ENCODE peak calls at places on chromosomes 1 and 21, in nine cellular contexts. T is ELF-1; F is sigmoid colon; S is iPS DF 19.7; G is right lobe of liver; A is SK-MEL-5; D is nephron progenitor cell; O is choroid plexus epithelial cell; I is CD4-positive, alpha-beta T cell. M is an unnamed sample.

GRCh38 chr1:54710841-54711240 is 4.8 kb upstream of the TTC4 start:
- DNase-seq in T (no peak), F (no peak), S (no peak), G (no peak), A (no peak), D (no peak), O (no peak), I (no peak), M (no peak)

GRCh38 chr1:62462370-62462769 is 25.5 kb downstream of the USP1 start:
- DNase-seq in T (no peak), F (no peak), S (no peak), G (no peak), A (no peak), D (no peak), O (no peak), I (no peak), M (no peak)

GRCh38 chr1:19309123-19309813 is 2.7 kb downstream of the AKR7A2 start:
- DNase-seq in T (no peak), F (no peak), S (no peak), G (no peak), A (no peak), D (no peak), O (peak; percentile 80), I (no peak), M (peak; percentile 94)

GRCh38 chr1:184022651-184023050 is 14.9 kb downstream of the COLGALT2 start:
- DNase-seq in T (no peak), F (no peak), S (no peak), G (no peak), A (peak; percentile 37), D (no peak), O (no peak), I (no peak), M (no peak)

GRCh38 chr21:17780539-17780938 is 38.6 kb downstream of the C21orf91 start:
- DNase-seq in T (no peak), F (no peak), S (no peak), G (no peak), A (no peak), D (no peak), O (no peak), I (peak; percentile 14), M (no peak)

GRCh38 chr1:55421317-55421716 is 206.2 kb upstream of the USP24 start:
- DNase-seq in T (no peak), F (no peak), S (no peak), G (no peak), A (no peak), D (no peak), O (no peak), I (no peak), M (no peak)

GRCh38 chr1:39269349-39269748 is 64.9 kb downstream of the MACF1 start:
- DNase-seq in T (no peak), F (no peak), S (no peak), G (no peak), A (no peak), D (no peak), O (no peak), I (no peak), M (no peak)

GRCh38 chr1:46587072-46587471 is 17.0 kb downstream of the MKNK1 start:
- DNase-seq in T (no peak), F (peak; percentile 82), S (no peak), G (peak; percentile 54), A (no peak), D (no peak), O (no peak), I (no peak), M (no peak)

GRCh38 chr1:245105042-245105441 is 49.7 kb upstream of the KIF26B start:
- DNase-seq in T (no peak), F (no peak), S (no peak), G (no peak), A (no peak), D (no peak), O (no peak), I (no peak), M (no peak)

GRCh38 chr1:17874231-17874630 is 119.1 kb downstream of the ACTL8 start:
- DNase-seq in T (no peak), F (no peak), S (no peak), G (no peak), A (no peak), D (no peak), O (peak; percentile 82), I (no peak), M (peak; percentile 93)

GRCh38 chr1:33985656-33986055 is 121.8 kb downstream of the HMGB4 start:
- DNase-seq in T (no peak), F (no peak), S (no peak), G (no peak), A (no peak), D (no peak), O (no peak), I (no peak), M (no peak)

GRCh38 chr1:63827411-63828321 is 53.8 kb downstream of the ROR1 start:
- DNase-seq in T (no peak), F (no peak), S (no peak), G (no peak), A (no peak), D (no peak), O (peak; percentile 27), I (no peak), M (no peak)

GRCh38 chr1:197224160-197224559 is 43.9 kb upstream of the CRB1 start:
- DNase-seq in T (no peak), F (no peak), S (no peak), G (no peak), A (peak; percentile 47), D (no peak), O (peak; percentile 32), I (no peak), M (no peak)

GRCh38 chr1:29856663-29857224 is 620.4 kb downstream of the PTPRU start:
- DNase-seq in T (peak; percentile 30), F (no peak), S (no peak), G (no peak), A (no peak), D (peak; percentile 21), O (no peak), I (no peak), M (no peak)

GRCh38 chr1:244970236-244970652 is 105.9 kb upstream of the HNRNPU start:
- DNase-seq in T (peak; percentile 90), F (no peak), S (no peak), G (no peak), A (peak; percentile 78), D (peak; percentile 80), O (no peak), I (no peak), M (peak; percentile 79)

GRCh38 chr1:29712801-29713200 is 476.5 kb downstream of the PTPRU start:
- DNase-seq in T (no peak), F (no peak), S (no peak), G (no peak), A (no peak), D (no peak), O (no peak), I (no peak), M (no peak)

GRCh38 chr1:8136766-8137165 is 110.7 kb upstream of the ERRFI1 start:
- DNase-seq in T (no peak), F (no peak), S (no peak), G (no peak), A (no peak), D (no peak), O (peak; percentile 34), I (no peak), M (no peak)

GRCh38 chr1:205980182-205980830 is 22.9 kb downstream of the RAB7B start:
- DNase-seq in T (no peak), F (peak; percentile 26), S (no peak), G (no peak), A (no peak), D (no peak), O (no peak), I (no peak), M (no peak)

GRCh38 chr21:40381111-40381510 is 465.8 kb downstream of the DSCAM start:
- DNase-seq in T (no peak), F (no peak), S (no peak), G (no peak), A (no peak), D (no peak), O (no peak), I (no peak), M (no peak)

GRCh38 chr1:18182518-18183160 is 75.0 kb downstream of the IGSF21 start:
- DNase-seq in T (peak; percentile 13), F (no peak), S (no peak), G (peak; percentile 39), A (no peak), D (no peak), O (no peak), I (no peak), M (no peak)

GRCh38 chr1:205567716-205568115 is 63.2 kb downstream of the CDK18 start:
- DNase-seq in T (no peak), F (peak; percentile 55), S (no peak), G (no peak), A (no peak), D (no peak), O (no peak), I (no peak), M (no peak)

GRCh38 chr1:205014772-205015171 is 28.2 kb upstream of the CNTN2 start:
- DNase-seq in T (no peak), F (no peak), S (no peak), G (no peak), A (no peak), D (no peak), O (no peak), I (no peak), M (no peak)

GRCh38 chr1:155254714-155255242 is 505 bp downstream of the ENTREP3 start:
- DNase-seq in T (no peak), F (peak; percentile 75), S (no peak), G (peak; percentile 45), A (no peak), D (peak; percentile 25), O (no peak), I (no peak), M (peak; percentile 92)

GRCh38 chr1:9013824-9014223 is 12.4 kb downstream of the SLC2A7 start:
- DNase-seq in T (no peak), F (no peak), S (no peak), G (no peak), A (no peak), D (no peak), O (no peak), I (no peak), M (peak; percentile 50)

GRCh38 chr1:64809309-64809708 is 64.4 kb downstream of the RAVER2 start:
- DNase-seq in T (no peak), F (no peak), S (no peak), G (no peak), A (no peak), D (no peak), O (no peak), I (no peak), M (no peak)

GRCh38 chr1:92817986-92818764 is 13.7 kb upstream of the RPL5 start:
- DNase-seq in T (peak; percentile 47), F (no peak), S (no peak), G (no peak), A (peak; percentile 61), D (no peak), O (peak; percentile 65), I (no peak), M (peak; percentile 84)

GRCh38 chr1:154777151-154777550 is 92.9 kb downstream of the KCNN3 start:
- DNase-seq in T (no peak), F (no peak), S (no peak), G (no peak), A (no peak), D (no peak), O (no peak), I (no peak), M (no peak)

GRCh38 chr1:92118826-92119225 is 38.7 kb downstream of the BTBD8 start:
- DNase-seq in T (no peak), F (no peak), S (no peak), G (no peak), A (no peak), D (no peak), O (peak; percentile 36), I (no peak), M (no peak)